ENCODE peak calls at places on chromosomes 4 and X, in nine cellular contexts. Z, Q, K, G, I, O, P, V and X are unnamed samples.

GRCh38 chr4:104897297-104897645 is 249.4 kb upstream of the TET2 start:
- DNase-seq in Z (no peak), Q (no peak), K (no peak), G (no peak), I (no peak), O (no peak), P (no peak), V (no peak), X (no peak)

GRCh38 chrX:112058255-112058654 is 24.3 kb downstream of the TRPC5 start:
- DNase-seq in Z (no peak), Q (no peak), K (no peak), G (no peak), I (no peak), O (no peak), P (peak; percentile 70), V (no peak), X (no peak)

GRCh38 chr4:98659106-98659592 is 738 bp upstream of the TSPAN5 start:
- DNase-seq in Z (no peak), Q (no peak), K (no peak), G (peak; percentile 30), I (no peak), O (peak; percentile 39), P (peak; percentile 55), V (no peak), X (peak; percentile 33)

GRCh38 chr4:126604273-126604867 is 1028.4 kb upstream of the INTU start:
- DNase-seq in Z (no peak), Q (peak; percentile 4), K (no peak), G (peak; percentile 38), I (no peak), O (no peak), P (peak; percentile 78), V (no peak), X (peak; percentile 88)

GRCh38 chrX:63350551-63350950 is 581 bp downstream of the SPIN4 start:
- DNase-seq in Z (no peak), Q (peak; percentile 8), K (no peak), G (peak; percentile 38), I (peak; percentile 7), O (peak; percentile 31), P (peak; percentile 42), V (peak; percentile 45), X (peak; percentile 2)

GRCh38 chr4:4761128-4761991 is 98.1 kb upstream of the MSX1 start:
- DNase-seq in Z (no peak), Q (peak; percentile 27), K (no peak), G (no peak), I (no peak), O (no peak), P (no peak), V (no peak), X (peak; percentile 71)

GRCh38 chr4:101831816-101832215 is 41.3 kb downstream of the BANK1 start:
- DNase-seq in Z (no peak), Q (no peak), K (no peak), G (no peak), I (no peak), O (no peak), P (no peak), V (no peak), X (no peak)

GRCh38 chr4:2923678-2924173 is 39.5 kb downstream of the NOP14 start:
- DNase-seq in Z (no peak), Q (no peak), K (peak; percentile 54), G (no peak), I (no peak), O (peak; percentile 9), P (no peak), V (peak; percentile 40), X (no peak)

GRCh38 chr4:147714575-147715401 is 17.1 kb upstream of the ARHGAP10 start:
- DNase-seq in Z (peak; percentile 90), Q (no peak), K (peak; percentile 84), G (peak; percentile 80), I (no peak), O (no peak), P (peak; percentile 88), V (no peak), X (no peak)

GRCh38 chr4:26862381-26862915 is 1.8 kb downstream of the STIM2 start:
- DNase-seq in Z (no peak), Q (no peak), K (no peak), G (no peak), I (no peak), O (no peak), P (peak; percentile 27), V (no peak), X (no peak)
- H3K4me3 ChIP-seq in Z (peak overlapping the region; percentile 79), Q (peak overlapping the region; percentile 58), K (peak overlapping the region; percentile 95), G (peak overlapping the region; percentile 80), I (peak overlapping the region; percentile 72), O (peak overlapping the region; percentile 82), P (peak overlapping the region; percentile 93), V (peak overlapping the region; percentile 79), X (peak overlapping the region; percentile 85)

DNA sequence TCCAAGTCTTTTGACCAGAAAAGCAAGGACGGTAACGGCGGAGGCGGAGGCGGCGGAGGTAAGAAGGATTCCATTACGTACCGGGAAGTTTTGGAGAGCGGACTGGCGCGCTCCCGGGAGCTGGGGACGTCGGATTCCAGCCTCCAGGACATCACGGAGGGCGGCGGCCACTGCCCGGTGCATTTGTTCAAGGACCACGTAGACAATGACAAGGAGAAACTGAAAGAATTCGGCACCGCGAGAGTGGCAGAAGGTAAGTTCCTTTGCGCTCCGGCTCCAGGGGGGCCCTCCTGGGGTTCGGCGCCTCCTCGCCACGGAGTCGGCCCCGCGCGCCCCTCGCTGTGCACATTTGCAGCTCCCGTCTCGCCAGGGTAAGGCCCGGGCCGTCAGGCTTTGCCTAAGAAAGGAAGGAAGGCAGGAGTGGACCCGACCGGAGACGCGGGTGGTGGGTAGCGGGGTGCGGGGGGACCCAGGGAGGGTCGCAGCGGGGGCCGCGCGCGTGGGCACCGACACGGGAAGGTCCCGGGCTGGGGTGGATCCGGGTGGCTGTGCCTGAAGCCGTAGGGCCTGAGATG is 418 bp downstream of the SHOX start:
- DNase-seq in Z (peak; percentile 41), Q (no peak), K (peak; percentile 31), G (no peak), I (no peak), O (no peak), P (no peak), V (no peak), X (no peak)
- H3K4me3 ChIP-seq in Z (no peak overlapping the region), Q (no peak overlapping the region), K (no peak overlapping the region), G (no peak overlapping the region), I (no peak overlapping the region), O (no peak overlapping the region), P (no peak overlapping the region), V (no peak overlapping the region), X (no peak overlapping the region)

GRCh38 chr4:75584067-75584466 is 28.2 kb downstream of the ODAPH start:
- DNase-seq in Z (no peak), Q (no peak), K (no peak), G (peak; percentile 10), I (no peak), O (no peak), P (no peak), V (no peak), X (no peak)
- H3K4me3 ChIP-seq in Z (no peak overlapping the region), Q (no peak overlapping the region), K (no peak overlapping the region), G (no peak overlapping the region), I (no peak overlapping the region), O (no peak overlapping the region), P (no peak overlapping the region), V (no peak overlapping the region), X (no peak overlapping the region)

GRCh38 chrX:66676990-66677389 is 38.1 kb upstream of the EDA2R start:
- DNase-seq in Z (no peak), Q (no peak), K (no peak), G (no peak), I (no peak), O (no peak), P (peak; percentile 76), V (no peak), X (peak; percentile 17)
- H3K4me3 ChIP-seq in Z (no peak overlapping the region), Q (no peak overlapping the region), K (no peak overlapping the region), G (no peak overlapping the region), I (no peak overlapping the region), O (no peak overlapping the region), P (peak overlapping the region; percentile 71), V (no peak overlapping the region), X (no peak overlapping the region)

GRCh38 chrX:123185714-123186113 is 1.6 kb downstream of the GRIA3 start:
- DNase-seq in Z (no peak), Q (no peak), K (no peak), G (no peak), I (no peak), O (no peak), P (peak; percentile 54), V (no peak), X (no peak)
- H3K4me3 ChIP-seq in Z (peak overlapping the region; percentile 46), Q (no peak overlapping the region), K (peak overlapping the region; percentile 60), G (no peak overlapping the region), I (no peak overlapping the region), O (peak overlapping the region; percentile 31), P (peak overlapping the region; percentile 81), V (no peak overlapping the region), X (no peak overlapping the region)

GRCh38 chr4:42399393-42399792 is 2.1 kb downstream of the SHISA3 start:
- DNase-seq in Z (no peak), Q (no peak), K (no peak), G (peak; percentile 2), I (no peak), O (no peak), P (no peak), V (no peak), X (no peak)
- H3K4me3 ChIP-seq in Z (peak overlapping the region; percentile 54), Q (no peak overlapping the region), K (peak overlapping the region; percentile 54), G (peak overlapping the region; percentile 90), I (no peak overlapping the region), O (no peak overlapping the region), P (no peak overlapping the region), V (peak overlapping the region; percentile 57), X (no peak overlapping the region)

DNA sequence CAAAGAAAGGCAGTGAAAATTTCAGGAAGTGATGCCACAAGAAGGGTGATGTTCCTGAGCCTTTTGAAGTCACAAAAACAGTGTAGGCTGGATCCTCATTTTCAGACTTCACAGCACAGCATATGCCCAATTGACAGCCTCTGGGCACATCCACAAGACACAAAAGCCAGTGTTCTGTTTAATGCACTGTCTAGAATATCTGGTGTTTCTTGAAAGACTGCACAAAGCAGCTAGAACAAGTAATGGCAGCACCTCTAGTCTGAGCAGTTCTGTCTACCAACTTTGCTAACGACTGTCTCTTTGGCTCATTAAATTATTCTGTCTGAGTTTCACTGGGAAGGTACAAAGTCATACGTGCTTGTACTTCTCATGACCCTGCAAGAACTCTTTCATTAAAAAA is 417.1 kb upstream of the GALNT7 start:
- DNase-seq in Z (no peak), Q (no peak), K (no peak), G (no peak), I (no peak), O (no peak), P (no peak), V (no peak), X (no peak)
- H3K4me3 ChIP-seq in Z (no peak overlapping the region), Q (no peak overlapping the region), K (no peak overlapping the region), G (no peak overlapping the region), I (no peak overlapping the region), O (no peak overlapping the region), P (no peak overlapping the region), V (no peak overlapping the region), X (no peak overlapping the region)

DNA sequence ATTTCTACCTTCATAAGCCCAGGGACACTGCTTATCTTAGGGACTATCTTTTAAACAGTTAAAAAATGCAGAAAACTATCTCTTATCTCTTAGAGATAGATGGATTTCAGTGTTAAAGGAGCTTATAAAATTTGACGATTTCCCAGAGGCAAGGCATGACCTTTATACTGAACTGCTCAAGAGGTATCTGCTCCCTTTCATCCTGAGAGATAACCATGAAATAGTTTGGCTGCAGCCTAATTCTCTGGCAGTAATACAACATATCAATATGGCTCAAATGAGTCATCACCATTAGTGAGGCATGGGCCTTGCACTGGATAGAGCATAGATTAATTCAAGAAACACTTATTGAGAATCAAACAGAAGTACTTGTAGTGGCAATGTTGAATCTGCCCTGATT is 348.2 kb upstream of the GRIA3 start:
- DNase-seq in Z (no peak), Q (no peak), K (no peak), G (no peak), I (no peak), O (no peak), P (no peak), V (no peak), X (no peak)
- H3K4me3 ChIP-seq in Z (no peak overlapping the region), Q (no peak overlapping the region), K (no peak overlapping the region), G (no peak overlapping the region), I (no peak overlapping the region), O (no peak overlapping the region), P (no peak overlapping the region), V (no peak overlapping the region), X (no peak overlapping the region)